ENCODE peak calls at places on chromosomes 5 and 9, in ten cellular contexts. D is astrocyte of the cerebellum; G is EL; N is NCI-H1105 treated with DMSO at 0.1 percent for 48 hours; T is MV-4-11; M is T1000; Q is retinal pigment epithelial cell; W is stimulated activated CD8-positive, alpha-beta memory T cell treated with anti-CD3 and anti-CD28 coated beads, Interleukin-2, amount 100 ng/mL, for 48 hours; Z is neural progenitor cell; I is T-helper 17 cell. V is an unnamed sample.

GRCh38 chr5:14842117-14842516 is 29.5 kb downstream of the ANKH start:
- DNase-seq in M (no peak), D (no peak), Z (no peak), G (no peak), I (no peak), N (peak), Q (no peak), W (no peak), T (no peak), V (no peak)

GRCh38 chr5:124337996-124338395 is 408.4 kb downstream of the ZNF608 start:
- DNase-seq in Z (no peak), M (no peak), Q (no peak), W (no peak), G (no peak), N (no peak), I (no peak), T (no peak), D (no peak), V (no peak)

GRCh38 chr9:109922617-109923260 is 142.7 kb downstream of the PALM2AKAP2 start:
- DNase-seq in Q (no peak), N (no peak), G (no peak), Z (no peak), W (no peak), D (no peak), I (no peak), M (no peak), T (no peak), V (no peak)

GRCh38 chr9:124011460-124012301 is at the start of gene LHX2:
- DNase-seq in N (peak), D (no peak), Q (peak), I (no peak), W (no peak), T (peak), G (peak), Z (peak), M (peak), V (peak)

GRCh38 chr5:57316798-57317327 is 143.0 kb downstream of the GPBP1 start:
- DNase-seq in T (peak), I (no peak), M (peak), D (peak), W (no peak), N (no peak), G (peak), Z (no peak), Q (peak), V (peak)

GRCh38 chr5:157182143-157182757 is 1.6 kb downstream of the ITK start:
- DNase-seq in N (no peak), W (no peak), M (no peak), Z (no peak), I (no peak), D (no peak), Q (no peak), G (no peak), T (no peak), V (no peak)

GRCh38 chr9:126514037-126514821 is 99.5 kb upstream of the LMX1B start:
- DNase-seq in Q (no peak), W (peak), T (peak), N (peak), I (peak), Z (peak), M (peak), D (no peak), G (peak), V (peak)

GRCh38 chr9:103537426-103537825 is 542.3 kb downstream of the CYLC2 start:
- DNase-seq in G (no peak), I (no peak), N (no peak), M (no peak), Q (no peak), D (no peak), W (no peak), Z (no peak), T (no peak), V (no peak)

GRCh38 chr5:120366047-120366446 is 98.1 kb upstream of the PRR16 start:
- DNase-seq in N (no peak), D (no peak), T (no peak), Z (no peak), W (no peak), I (no peak), G (peak), M (no peak), Q (peak), V (no peak)

GRCh38 chr9:127057970-127058644 is 64.3 kb downstream of the ANGPTL2 start:
- DNase-seq in T (no peak), I (no peak), D (no peak), M (no peak), Z (no peak), Q (peak), W (no peak), G (no peak), N (no peak), V (no peak)

V was measured in H54.